ENCODE peak calls at places on chromosome 7, in seven cellular contexts. W is foreskin fibroblast, J is psoas muscle, V is ovary, F is HFFc6, Q is Calu3, L is MCF 10A. Z is an unnamed sample.

GRCh38 chr7:151003572-151003971 is 12.8 kb downstream of the NOS3 start:
- DNase-seq in W (no peak), J (no peak), V (no peak), F (no peak), Q (peak), L (no peak), Z (no peak)

GRCh38 chr7:101582971-101583370 is 46.1 kb downstream of the MYL10 start:
- DNase-seq in W (no peak), J (no peak), V (no peak), F (no peak), Q (no peak), L (no peak), Z (no peak)

GRCh38 chr7:32039000-32039756 is 31.0 kb downstream of the PDE1C start:
- DNase-seq in W (no peak), J (no peak), V (no peak), F (no peak), Q (peak), L (no peak), Z (no peak)

GRCh38 chr7:93889261-93889660 is 1.3 kb downstream of the TFPI2 start:
- DNase-seq in W (peak), J (no peak), V (no peak), F (peak), Q (no peak), L (no peak), Z (no peak)

GRCh38 chr7:157611341-157611740 is 274.5 kb downstream of the DNAJB6 start:
- DNase-seq in W (no peak), J (no peak), V (no peak), F (no peak), Q (no peak), L (no peak), Z (no peak)

GRCh38 chr7:156206174-156206573 is 393.9 kb upstream of the SHH start:
- DNase-seq in W (no peak), J (no peak), V (no peak), F (no peak), Q (no peak), L (no peak), Z (no peak)

GRCh38 chr7:92137531-92137930 is 3.3 kb upstream of the CYP51A1 start:
- DNase-seq in W (no peak), J (no peak), V (no peak), F (no peak), Q (no peak), L (no peak), Z (no peak)

GRCh38 chr7:47153571-47153970 is 428.3 kb downstream of the TNS3 start:
- DNase-seq in W (no peak), J (no peak), V (no peak), F (no peak), Q (peak), L (no peak), Z (no peak)

GRCh38 chr7:122695816-122696215 is 3.1 kb downstream of the RNF133 start:
- DNase-seq in W (no peak), J (no peak), V (no peak), F (no peak), Q (no peak), L (no peak), Z (no peak)

GRCh38 chr7:151076863-151077704 is 3.5 kb downstream of the FASTK start:
- DNase-seq in W (peak), J (no peak), V (peak), F (no peak), Q (peak), L (no peak), Z (no peak)

DNA sequence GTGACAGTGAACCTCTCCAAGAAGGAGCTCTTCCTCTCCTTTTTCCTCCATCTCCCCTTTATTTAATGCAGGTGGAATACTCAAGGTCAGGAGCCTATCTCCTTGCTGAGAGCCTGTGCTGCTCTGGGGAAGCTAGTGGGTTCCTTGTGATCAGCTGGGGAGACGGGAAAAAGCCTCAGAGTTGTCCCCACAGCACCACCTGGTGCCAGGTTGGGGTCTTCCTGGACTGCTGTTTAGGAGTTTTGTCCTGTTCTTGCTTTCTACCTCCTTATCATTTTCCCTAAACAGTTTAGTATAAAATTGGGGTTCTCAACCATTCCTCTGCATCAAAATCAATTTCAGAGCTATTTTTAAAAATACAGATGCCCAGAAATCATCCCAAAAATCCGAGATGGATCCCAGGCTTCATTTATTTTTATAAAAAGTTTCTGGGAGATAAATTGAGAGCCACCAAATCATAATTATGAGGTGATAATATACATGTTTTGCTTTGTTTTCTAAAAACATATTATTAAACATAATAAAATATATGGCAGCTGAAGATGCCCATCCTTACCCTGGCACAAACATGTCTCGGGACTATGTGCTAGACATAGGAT is 44.3 kb downstream of the MACC1 start:
- DNase-seq in W (peak), J (peak), V (peak), F (peak), Q (peak), L (peak), Z (peak)
- TF ChIP-seq CTCF in W (peak), J (peak), V (peak), F (peak), Q (peak), L (peak), Z (peak)

GRCh38 chr7:141674702-141675101 is 27.3 kb downstream of the DENND11 start:
- DNase-seq in W (no peak), J (no peak), V (no peak), F (no peak), Q (peak), L (peak), Z (no peak)
- TF ChIP-seq CTCF in W (peak), J (peak), V (no peak), F (peak), Q (peak), L (peak), Z (peak)

DNA sequence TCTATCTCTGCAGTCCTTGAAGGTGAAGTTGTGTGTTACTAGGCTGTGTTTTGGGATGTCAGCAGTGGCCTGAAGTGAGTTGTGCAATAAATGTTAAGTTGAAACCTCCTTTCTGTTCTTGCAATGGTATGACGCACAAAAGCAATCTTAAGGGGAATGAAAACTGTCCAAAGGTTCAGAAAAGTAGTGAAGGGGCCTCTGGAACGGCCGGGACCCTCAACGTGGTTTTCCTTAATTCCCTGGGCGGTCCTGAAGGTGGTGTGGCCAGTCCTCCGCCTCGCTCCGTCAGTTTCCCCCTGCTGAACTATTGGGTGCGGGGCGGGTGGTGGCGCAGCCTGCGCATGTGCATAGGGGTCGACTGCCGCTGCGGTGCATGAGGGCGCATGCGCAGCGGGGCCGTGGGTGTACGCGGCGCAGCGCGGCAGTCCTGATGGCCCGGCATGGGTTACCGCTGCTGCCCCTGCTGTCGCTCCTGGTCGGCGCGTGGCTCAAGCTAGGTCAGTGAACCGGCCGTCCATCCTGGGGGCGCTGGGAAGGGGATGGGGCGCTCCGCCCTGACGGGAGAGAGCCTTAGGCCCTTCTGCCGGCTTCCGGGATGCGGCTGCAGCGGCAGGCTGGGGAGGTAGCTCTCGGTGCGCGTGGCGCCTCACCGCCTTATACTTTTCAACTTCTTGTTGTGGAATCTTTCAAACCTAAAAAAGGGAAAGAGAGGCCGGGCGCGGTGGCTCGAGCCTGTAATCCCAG is at the start of gene SUMF2:
- DNase-seq in W (peak), J (peak), V (peak), F (peak), Q (peak), L (peak), Z (peak)
- TF ChIP-seq CTCF in W (peak), J (no peak), V (peak), F (peak), Q (no peak), L (no peak), Z (peak)

GRCh38 chr7:130272456-130273080 is 5.9 kb downstream of the CPA2 start:
- DNase-seq in W (no peak), J (no peak), V (peak), F (no peak), Q (no peak), L (peak), Z (no peak)
- TF ChIP-seq CTCF in W (no peak), J (no peak), V (no peak), F (no peak), Q (no peak), L (no peak), Z (no peak)

DNA sequence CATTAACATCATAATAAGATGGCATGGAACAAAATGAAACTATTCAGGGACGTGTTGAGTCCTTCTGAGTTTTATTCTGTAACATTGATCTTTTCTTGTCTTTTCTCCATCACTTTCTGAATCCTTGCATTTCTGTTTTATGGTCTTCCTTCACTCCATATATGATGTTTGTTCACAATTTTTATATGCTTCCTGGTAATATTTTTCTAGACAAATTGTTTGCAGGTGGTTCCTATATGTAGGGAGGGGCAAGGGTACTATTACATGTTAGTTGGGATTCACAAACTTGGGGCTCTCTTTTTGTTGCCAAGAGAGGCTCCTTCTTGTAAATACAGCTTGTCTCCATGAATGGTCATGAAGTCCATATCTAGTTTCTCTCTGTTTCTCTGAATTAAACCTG is 159.2 kb downstream of the LHFPL3 start:
- DNase-seq in W (no peak), J (no peak), V (no peak), F (no peak), Q (no peak), L (no peak), Z (no peak)
- TF ChIP-seq CTCF in W (no peak), J (no peak), V (no peak), F (no peak), Q (no peak), L (no peak), Z (no peak)

DNA sequence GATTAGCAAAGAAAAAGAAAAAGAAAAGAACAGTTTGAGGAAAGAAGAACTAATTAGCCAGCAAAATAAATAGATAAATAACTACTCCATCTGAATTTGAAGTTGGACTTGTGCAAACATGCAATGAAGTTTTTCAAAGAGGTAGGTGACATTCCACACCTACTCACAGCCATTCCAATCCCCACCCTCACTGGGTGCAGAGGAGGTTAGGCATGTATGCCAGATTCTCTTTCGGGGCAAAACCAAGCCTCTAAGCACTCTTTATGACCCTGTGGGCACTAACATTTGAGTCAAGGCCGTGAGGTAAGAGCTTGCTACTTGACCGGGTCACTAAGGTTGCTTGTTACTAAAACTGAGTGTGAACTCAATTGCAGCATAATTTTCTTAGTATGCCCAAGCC is 108.4 kb upstream of the SEMA3A start:
- DNase-seq in W (no peak), J (no peak), V (no peak), F (no peak), Q (peak), L (peak), Z (no peak)
- TF ChIP-seq CTCF in W (no peak), J (no peak), V (no peak), F (no peak), Q (no peak), L (no peak), Z (no peak)

GRCh38 chr7:23043441-23043840 is 29.5 kb upstream of the HYCC1 start:
- DNase-seq in W (no peak), J (no peak), V (no peak), F (no peak), Q (no peak), L (no peak), Z (no peak)
- TF ChIP-seq CTCF in W (no peak), J (no peak), V (no peak), F (no peak), Q (no peak), L (no peak), Z (no peak)